ENCODE peak calls at places on chromosomes 11 and 22, in five cellular contexts. O is stimulated activated CD4-positive, alpha-beta T cell treated with anti-CD3 and anti-CD28 coated beads, Interleukin-12 subunit alpha, Interleukin-12 subunit beta, amount 100 ng/mL, for 4 hours; C is NCI-H1694 treated with DMSO at 0.1 percent for 48 hours; M is CD8-positive, alpha-beta memory T cell; S is HEK293T. E is an unnamed sample.

GRCh38 chr11:102727890-102728289 is 3.1 kb upstream of the MMP8 start:
- DNase-seq in M (no peak), S (no peak), C (no peak), O (no peak), E (no peak)

GRCh38 chr11:22713336-22713735 is 46.9 kb downstream of the GAS2 start:
- DNase-seq in C (no peak), M (no peak), O (no peak), S (no peak), E (no peak)

GRCh38 chr22:50583294-50583865 is 731 bp upstream of the CHKB start:
- DNase-seq in M (no peak), C (no peak), S (no peak), O (no peak), E (no peak)

GRCh38 chr11:96655474-96655873 is 265.7 kb downstream of the JRKL start:
- DNase-seq in C (no peak), S (no peak), M (no peak), O (no peak), E (no peak)

GRCh38 chr22:35275580-35275979 is 18.3 kb downstream of the HMGXB4 start:
- DNase-seq in O (no peak), M (no peak), S (no peak), C (no peak), E (no peak)

GRCh38 chr22:33746501-33746928 is 173.8 kb downstream of the LARGE1 start:
- DNase-seq in S (no peak), O (no peak), M (no peak), C (no peak), E (peak; percentile 30)

GRCh38 chr11:78310500-78310909 is 107.1 kb downstream of the GAB2 start:
- DNase-seq in C (no peak), O (no peak), S (no peak), M (no peak), E (peak; percentile 64)

GRCh38 chr22:49023879-49024774 is 803.5 kb downstream of the BRD1 start:
- DNase-seq in M (no peak), C (no peak), S (no peak), O (no peak), E (no peak)

GRCh38 chr11:68447015-68447801 is 13.3 kb upstream of the PPP6R3 start:
- DNase-seq in M (peak; percentile 67), S (peak; percentile 86), C (peak; percentile 22), O (peak; percentile 75), E (peak; percentile 81)

GRCh38 chr11:33557201-33557600 is 143.4 kb downstream of the C11orf91 start:
- DNase-seq in M (no peak), C (no peak), S (no peak), O (no peak), E (no peak)

GRCh38 chr11:70434813-70435300 is 36.5 kb downstream of the CTTN start:
- DNase-seq in O (no peak), S (no peak), C (no peak), M (no peak), E (no peak)

GRCh38 chr11:36056160-36056751 is 112.4 kb downstream of the LDLRAD3 start:
- DNase-seq in M (no peak), O (no peak), C (peak; percentile 24), S (peak; percentile 63), E (peak; percentile 22)

GRCh38 chr11:44755553-44756505 is 29.1 kb downstream of the TSPAN18 start:
- DNase-seq in S (no peak), O (no peak), M (no peak), C (no peak), E (no peak)